ENCODE peak calls at places on chromosomes 5 and 9, in five cellular contexts. One of them, this sample, is unnamed.

GRCh38 chr5:31553863-31554262 is 21.8 kb downstream of the C5orf22 start:
- DNase-seq in K562: no peak
- DNase-seq in GM12878: no peak
- DNase-seq in H1: no peak
- DNase-seq in HepG2: no peak
- DNase-seq in this sample: no peak

GRCh38 chr9:123072407-123072995 is 39.0 kb downstream of the GPR21 start:
- DNase-seq in GM12878: no peak
- DNase-seq in HepG2: no peak
- DNase-seq in H1: no peak
- DNase-seq in K562: no peak
- DNase-seq in this sample: no peak

GRCh38 chr5:103582364-103582763 is 19.8 kb upstream of the NUDT12 start:
- DNase-seq in H1: no peak
- DNase-seq in K562: peak
- DNase-seq in HepG2: peak
- DNase-seq in GM12878: peak
- DNase-seq in this sample: peak

GRCh38 chr9:73067074-73067473 is 84.6 kb upstream of the ANXA1 start:
- DNase-seq in HepG2: no peak
- DNase-seq in GM12878: no peak
- DNase-seq in K562: no peak
- DNase-seq in H1: no peak
- DNase-seq in this sample: no peak

GRCh38 chr5:31021181-31021624 is 172.3 kb upstream of the CDH6 start:
- DNase-seq in GM12878: no peak
- DNase-seq in HepG2: no peak
- DNase-seq in K562: no peak
- DNase-seq in H1: no peak
- DNase-seq in this sample: no peak

GRCh38 chr5:137156175-137156574 is 343.0 kb downstream of the SPOCK1 start:
- DNase-seq in HepG2: no peak
- DNase-seq in K562: no peak
- DNase-seq in GM12878: no peak
- DNase-seq in H1: no peak
- DNase-seq in this sample: no peak

GRCh38 chr5:11520241-11520929 is 383.9 kb downstream of the CTNND2 start:
- DNase-seq in K562: no peak
- DNase-seq in HepG2: no peak
- DNase-seq in GM12878: no peak
- DNase-seq in H1: no peak
- DNase-seq in this sample: no peak

GRCh38 chr9:6128030-6128429 is 87.6 kb upstream of the IL33 start:
- DNase-seq in K562: no peak
- DNase-seq in HepG2: no peak
- DNase-seq in H1: no peak
- DNase-seq in GM12878: no peak
- DNase-seq in this sample: no peak

GRCh38 chr5:108638021-108638420 is 109.7 kb upstream of the FER start:
- DNase-seq in H1: no peak
- DNase-seq in K562: no peak
- DNase-seq in GM12878: no peak
- DNase-seq in HepG2: no peak
- DNase-seq in this sample: no peak

GRCh38 chr5:73125289-73125688 is 4.9 kb downstream of the TMEM171 start:
- DNase-seq in H1: peak
- DNase-seq in GM12878: no peak
- DNase-seq in HepG2: no peak
- DNase-seq in K562: no peak
- DNase-seq in this sample: no peak

GRCh38 chr9:14531424-14532269 is 161.6 kb downstream of the ZDHHC21 start:
- DNase-seq in HepG2: no peak
- DNase-seq in K562: no peak
- DNase-seq in H1: no peak
- DNase-seq in GM12878: no peak
- DNase-seq in this sample: no peak

GRCh38 chr5:100270323-100270771 is 264.8 kb upstream of the FAM174A start:
- DNase-seq in H1: no peak
- DNase-seq in HepG2: no peak
- DNase-seq in K562: no peak
- DNase-seq in GM12878: no peak
- DNase-seq in this sample: no peak

GRCh38 chr9:120925535-120926396 is 830 bp downstream of the TRAF1 start:
- DNase-seq in K562: peak
- DNase-seq in HepG2: no peak
- DNase-seq in H1: no peak
- DNase-seq in GM12878: peak
- DNase-seq in this sample: no peak

DNA sequence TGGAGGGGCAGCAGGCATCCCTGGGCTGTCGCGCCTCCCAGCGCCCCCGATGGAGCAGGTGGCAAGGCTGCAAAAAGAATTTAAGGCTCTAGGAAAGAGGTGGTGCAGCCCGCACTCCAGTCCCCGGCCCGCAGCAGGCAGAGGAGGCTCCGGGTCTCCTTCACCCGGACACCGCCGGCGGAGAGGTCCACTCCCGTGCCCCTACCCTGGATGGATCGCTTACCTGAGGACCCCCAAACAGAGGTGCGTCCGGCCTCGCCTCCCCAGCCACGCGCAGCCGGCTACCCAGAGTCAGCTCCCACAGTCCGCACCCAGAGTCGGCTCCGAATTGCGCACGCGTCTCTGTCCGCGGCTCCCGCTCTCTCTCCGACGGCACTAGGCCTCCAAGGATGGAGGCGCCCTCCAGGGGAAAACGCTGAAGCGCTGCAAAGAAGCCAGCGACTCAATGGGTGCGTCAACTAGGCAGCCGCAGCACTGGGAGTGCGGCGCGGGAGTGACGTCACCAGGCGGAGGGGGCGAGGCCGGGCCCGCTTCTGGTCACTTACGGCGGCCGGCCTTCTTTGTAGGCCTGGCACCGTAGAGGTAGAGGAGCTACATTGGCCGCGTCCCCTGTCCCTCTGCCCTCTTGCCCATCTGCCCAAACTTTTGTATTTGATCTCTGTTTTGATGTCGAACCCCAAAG is at the start of gene ELP1:
- DNase-seq in HepG2: peak
- DNase-seq in H1: peak
- DNase-seq in K562: peak
- DNase-seq in GM12878: peak
- DNase-seq in this sample: peak
- TF ChIP-seq POLR2A in HepG2: peak
- TF ChIP-seq POLR2A in H1: peak
- TF ChIP-seq POLR2A in K562: peak
- TF ChIP-seq POLR2A in GM12878: peak
- TF ChIP-seq POLR2A in this sample: peak

DNA sequence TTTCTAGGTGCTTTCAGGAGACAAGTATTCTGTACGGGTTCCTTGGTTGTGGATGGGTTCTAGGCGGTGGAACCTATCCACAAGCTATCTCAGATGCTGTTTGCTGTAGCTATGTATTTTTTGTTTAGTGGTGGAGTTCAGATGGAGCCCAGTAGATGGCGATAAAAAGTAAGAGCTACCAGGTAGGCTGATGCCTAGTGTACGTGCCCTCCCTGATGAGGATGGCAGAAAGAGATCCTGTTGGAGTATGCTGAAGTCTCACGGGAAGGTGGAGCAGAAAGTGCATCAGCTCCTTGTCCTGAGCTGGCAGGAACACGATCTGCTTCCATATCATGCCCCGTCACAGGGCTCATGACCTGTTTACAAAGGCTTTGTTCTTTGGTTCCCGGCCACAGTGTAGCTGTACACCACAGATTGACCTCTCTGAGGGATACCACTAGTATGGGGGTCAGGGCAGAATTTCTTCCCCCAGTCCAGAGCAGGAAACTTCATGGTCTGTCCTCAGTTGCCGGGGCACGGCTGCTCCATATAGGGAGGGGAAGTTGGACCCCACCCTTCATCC is 12.6 kb upstream of the UGT3A2 start:
- DNase-seq in H1: peak
- DNase-seq in HepG2: peak
- DNase-seq in K562: peak
- DNase-seq in GM12878: peak
- DNase-seq in this sample: peak
- TF ChIP-seq ATF3 in H1: no peak
- TF ChIP-seq ATF3 in HepG2: no peak
- TF ChIP-seq ATF3 in K562: no peak
- TF ChIP-seq ATF3 in GM12878: no peak
- TF ChIP-seq ATF3 in this sample: no peak

DNA sequence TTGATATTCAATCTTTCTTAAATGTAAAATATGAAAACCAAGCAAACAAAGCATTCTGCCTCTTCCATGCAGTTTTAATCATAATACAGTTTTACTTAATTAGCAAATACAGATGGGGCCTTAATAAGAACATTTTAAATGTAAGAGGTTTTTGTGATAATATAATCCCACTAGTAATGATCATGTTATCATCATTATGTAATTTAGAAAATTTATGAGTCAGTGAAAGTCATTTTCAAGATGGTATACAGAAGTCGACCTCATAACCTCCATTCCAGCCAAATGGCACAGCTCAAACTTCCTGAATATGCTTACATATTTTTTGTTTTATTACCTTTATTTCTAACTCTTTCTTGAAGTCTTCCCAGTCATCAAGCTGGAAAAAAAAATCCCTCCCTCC is 102.2 kb upstream of the GNA14 start:
- DNase-seq in K562: no peak
- DNase-seq in GM12878: no peak
- DNase-seq in HepG2: no peak
- DNase-seq in H1: no peak
- DNase-seq in this sample: no peak
- TF ChIP-seq POLR2AphosphoS5 in K562: no peak
- TF ChIP-seq POLR2AphosphoS5 in GM12878: no peak
- TF ChIP-seq POLR2AphosphoS5 in HepG2: no peak
- TF ChIP-seq POLR2AphosphoS5 in H1: no peak
- TF ChIP-seq POLR2AphosphoS5 in this sample: no peak

GRCh38 chr9:130042931-130043653 is at the start of gene FNBP1:
- DNase-seq in HepG2: peak
- DNase-seq in H1: peak
- DNase-seq in K562: peak
- DNase-seq in GM12878: no peak
- DNase-seq in this sample: no peak
- TF ChIP-seq POLR2A in HepG2: no peak
- TF ChIP-seq POLR2A in H1: no peak
- TF ChIP-seq POLR2A in K562: peak
- TF ChIP-seq POLR2A in GM12878: peak
- TF ChIP-seq POLR2A in this sample: peak

GRCh38 chr5:143176048-143176447 is 227.4 kb downstream of the NR3C1 start:
- DNase-seq in HepG2: no peak
- DNase-seq in H1: no peak
- DNase-seq in K562: no peak
- DNase-seq in GM12878: no peak
- DNase-seq in this sample: no peak

GRCh38 chr5:143180751-143181150 is 222.7 kb downstream of the NR3C1 start:
- DNase-seq in HepG2: no peak
- DNase-seq in GM12878: no peak
- DNase-seq in K562: no peak
- DNase-seq in H1: no peak
- DNase-seq in this sample: no peak

GRCh38 chr5:143179126-143179740 is 224.3 kb downstream of the NR3C1 start:
- DNase-seq in HepG2: no peak
- DNase-seq in K562: no peak
- DNase-seq in H1: no peak
- DNase-seq in GM12878: no peak
- DNase-seq in this sample: no peak

GRCh38 chr5:143174714-143175398 is 228.6 kb downstream of the NR3C1 start:
- DNase-seq in HepG2: no peak
- DNase-seq in H1: no peak
- DNase-seq in GM12878: peak
- DNase-seq in K562: no peak
- DNase-seq in this sample: no peak

GRCh38 chr5:143177263-143177994 is 226.1 kb downstream of the NR3C1 start:
- DNase-seq in GM12878: no peak
- DNase-seq in K562: no peak
- DNase-seq in H1: no peak
- DNase-seq in HepG2: no peak
- DNase-seq in this sample: no peak
- TF ChIP-seq ATF3 in GM12878: no peak
- TF ChIP-seq ATF3 in K562: no peak
- TF ChIP-seq ATF3 in H1: no peak
- TF ChIP-seq ATF3 in HepG2: no peak
- TF ChIP-seq ATF3 in this sample: no peak

GRCh38 chr5:10301842-10302610 is 5.7 kb downstream of the CMBL start:
- DNase-seq in K562: no peak
- DNase-seq in H1: no peak
- DNase-seq in GM12878: no peak
- DNase-seq in HepG2: no peak
- DNase-seq in this sample: no peak
- TF ChIP-seq POLR2AphosphoS5 in K562: no peak
- TF ChIP-seq POLR2AphosphoS5 in H1: no peak
- TF ChIP-seq POLR2AphosphoS5 in GM12878: no peak
- TF ChIP-seq POLR2AphosphoS5 in HepG2: no peak
- TF ChIP-seq POLR2AphosphoS5 in this sample: no peak

GRCh38 chr9:125241863-125242739 is 958 bp upstream of the HSPA5 start:
- DNase-seq in K562: peak
- DNase-seq in HepG2: no peak
- DNase-seq in H1: no peak
- DNase-seq in GM12878: no peak
- DNase-seq in this sample: no peak

GRCh38 chr9:125240649-125240999 is 519 bp downstream of the HSPA5 start:
- DNase-seq in HepG2: peak
- DNase-seq in GM12878: no peak
- DNase-seq in H1: peak
- DNase-seq in K562: peak
- DNase-seq in this sample: no peak

GRCh38 chr9:125238915-125239446 is 2.2 kb downstream of the HSPA5 start:
- DNase-seq in H1: no peak
- DNase-seq in GM12878: no peak
- DNase-seq in K562: no peak
- DNase-seq in HepG2: no peak
- DNase-seq in this sample: no peak

GRCh38 chr9:125239631-125240597 is 1.2 kb downstream of the HSPA5 start:
- DNase-seq in HepG2: no peak
- DNase-seq in GM12878: no peak
- DNase-seq in H1: no peak
- DNase-seq in K562: no peak
- DNase-seq in this sample: no peak

DNA sequence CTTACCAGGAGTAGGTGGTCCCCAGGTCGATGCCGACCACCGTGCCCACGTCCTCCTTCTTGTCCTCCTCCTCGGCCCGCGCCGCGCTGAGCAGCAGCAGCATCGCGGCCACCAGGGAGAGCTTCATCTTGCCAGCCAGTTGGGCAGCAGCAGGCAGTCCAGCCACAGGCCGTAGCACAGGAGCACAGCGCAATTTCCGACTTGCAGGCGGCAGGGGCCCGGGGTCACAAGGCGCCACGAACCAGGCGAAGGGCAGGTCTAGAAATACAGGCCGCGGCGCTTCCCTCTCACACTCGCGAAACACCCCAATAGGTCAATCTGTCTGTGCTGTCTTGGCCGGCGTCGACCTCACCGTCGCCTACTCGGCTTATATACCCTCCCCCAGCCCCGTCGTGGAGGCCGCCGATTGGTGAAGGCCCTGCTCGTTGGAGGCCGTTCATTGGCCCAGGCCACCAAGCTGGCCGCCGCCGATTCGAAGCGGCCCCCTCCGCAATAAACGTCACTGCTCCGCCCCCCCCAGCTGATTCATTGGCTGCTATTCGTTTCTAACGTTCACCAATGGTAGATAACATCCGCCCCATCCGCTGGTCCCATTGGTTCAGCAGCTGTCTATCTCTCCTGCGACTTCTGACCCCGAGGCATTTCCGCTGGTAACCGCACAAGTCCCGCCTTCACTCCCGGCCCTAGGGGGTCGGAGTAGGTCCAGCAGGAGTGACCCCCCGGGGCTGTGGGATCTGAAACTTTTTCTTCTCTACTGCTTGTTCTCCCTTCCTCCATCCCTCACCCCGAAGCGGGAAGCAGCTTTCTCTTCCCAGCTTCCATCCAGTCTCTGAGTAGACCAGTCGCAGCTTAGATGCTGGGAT is at the start of gene HSPA5:
- DNase-seq in HepG2: peak
- DNase-seq in H1: peak
- DNase-seq in K562: peak
- DNase-seq in GM12878: peak
- DNase-seq in this sample: peak
- TF ChIP-seq POLR2A in HepG2: peak
- TF ChIP-seq POLR2A in H1: peak
- TF ChIP-seq POLR2A in K562: no peak
- TF ChIP-seq POLR2A in GM12878: peak
- TF ChIP-seq POLR2A in this sample: peak